ENCODE peak calls at places on chromosome 15, in six cellular contexts. C, L, Z, J, R and K are unnamed samples.

GRCh38 chr15:58136731-58137130 is 1.4 kb upstream of the AQP9 start:
- DNase-seq in C (no peak), L (no peak), Z (no peak), J (no peak), R (peak; percentile 8), K (no peak)

GRCh38 chr15:75170711-75171341 is 30.9 kb upstream of the C15orf39 start:
- DNase-seq in C (no peak), L (no peak), Z (no peak), J (no peak), R (peak; percentile 34), K (no peak)

GRCh38 chr15:42650208-42651066 is 75.0 kb downstream of the STARD9 start:
- DNase-seq in C (no peak), L (peak; percentile 83), Z (peak; percentile 67), J (peak; percentile 68), R (peak; percentile 85), K (no peak)

GRCh38 chr15:70950953-70951352 is 58.3 kb downstream of the LRRC49 start:
- DNase-seq in C (no peak), L (no peak), Z (no peak), J (no peak), R (no peak), K (no peak)

GRCh38 chr15:98735895-98736617 is 87.7 kb downstream of the IGF1R start:
- DNase-seq in C (no peak), L (no peak), Z (peak; percentile 76), J (no peak), R (no peak), K (no peak)

GRCh38 chr15:56871180-56871579 is 47.3 kb upstream of the TCF12 start:
- DNase-seq in C (no peak), L (peak; percentile 76), Z (no peak), J (no peak), R (peak; percentile 85), K (no peak)

GRCh38 chr15:92612891-92613290 is 42.7 kb downstream of the FAM174B start:
- DNase-seq in C (no peak), L (no peak), Z (no peak), J (no peak), R (no peak), K (no peak)

GRCh38 chr15:70098170-70098460 is 398 bp upstream of the TLE3 start:
- DNase-seq in C (no peak), L (no peak), Z (no peak), J (no peak), R (no peak), K (no peak)

GRCh38 chr15:75177360-75178071 is 24.2 kb upstream of the C15orf39 start:
- DNase-seq in C (no peak), L (no peak), Z (no peak), J (no peak), R (no peak), K (no peak)

GRCh38 chr15:98155356-98155755 is 194.9 kb downstream of the ARRDC4 start:
- DNase-seq in C (no peak), L (no peak), Z (no peak), J (no peak), R (peak; percentile 33), K (no peak)

GRCh38 chr15:31335991-31336942 is 9.6 kb downstream of the KLF13 start:
- DNase-seq in C (no peak), L (no peak), Z (no peak), J (no peak), R (no peak), K (no peak)

GRCh38 chr15:77654975-77655374 is 22.3 kb upstream of the LINGO1 start:
- DNase-seq in C (no peak), L (no peak), Z (peak; percentile 64), J (no peak), R (no peak), K (no peak)

GRCh38 chr15:45425135-45425534 is 46.8 kb upstream of the GATM start:
- DNase-seq in C (no peak), L (peak; percentile 51), Z (no peak), J (no peak), R (peak; percentile 27), K (no peak)

GRCh38 chr15:68830141-68830540 is 9.4 kb upstream of the ANP32A start:
- DNase-seq in C (no peak), L (no peak), Z (no peak), J (no peak), R (no peak), K (no peak)

GRCh38 chr15:62976301-62976842 is 66.2 kb upstream of the TPM1 start:
- DNase-seq in C (no peak), L (peak; percentile 22), Z (no peak), J (no peak), R (peak; percentile 90), K (no peak)

GRCh38 chr15:69474846-69475455 is 22.3 kb downstream of the RPLP1 start:
- DNase-seq in C (no peak), L (no peak), Z (no peak), J (no peak), R (no peak), K (no peak)

GRCh38 chr15:80970018-80970657 is 19.5 kb downstream of the MESD start:
- DNase-seq in C (no peak), L (peak; percentile 74), Z (peak; percentile 66), J (peak; percentile 59), R (peak; percentile 69), K (no peak)

GRCh38 chr15:62600376-62600775 is 435.3 kb upstream of the C2CD4B start:
- DNase-seq in C (no peak), L (no peak), Z (no peak), J (no peak), R (no peak), K (no peak)

GRCh38 chr15:58212909-58213526 is 74.8 kb downstream of the AQP9 start:
- DNase-seq in C (no peak), L (peak; percentile 46), Z (peak; percentile 37), J (no peak), R (peak; percentile 44), K (no peak)

GRCh38 chr15:96366526-96366877 is 36.0 kb downstream of the NR2F2 start:
- DNase-seq in C (peak; percentile 69), L (no peak), Z (no peak), J (peak; percentile 11), R (no peak), K (no peak)

GRCh38 chr15:78203346-78204225 is 30.8 kb downstream of the ACSBG1 start:
- DNase-seq in C (no peak), L (no peak), Z (no peak), J (no peak), R (no peak), K (peak; percentile 60)

GRCh38 chr15:99437315-99438221 is 128.2 kb upstream of the MEF2A start:
- DNase-seq in C (no peak), L (no peak), Z (peak; percentile 3), J (no peak), R (no peak), K (peak; percentile 65)

GRCh38 chr15:47599806-47600205 is 117.5 kb upstream of the SEMA6D start:
- DNase-seq in C (no peak), L (no peak), Z (no peak), J (no peak), R (no peak), K (no peak)
- TF ChIP-seq CTCF in C (no peak), L (no peak), Z (no peak), J (no peak), R (no peak), K (no peak)

GRCh38 chr15:60478633-60479360 is at the start of gene ICE2:
- DNase-seq in C (peak; percentile 99), L (peak; percentile 96), Z (peak; percentile 96), J (peak; percentile 87), R (peak; percentile 94), K (peak; percentile 95)
- TF ChIP-seq CTCF in C (no peak), L (no peak), Z (no peak), J (peak; percentile 1), R (no peak), K (peak; percentile 25)

DNA sequence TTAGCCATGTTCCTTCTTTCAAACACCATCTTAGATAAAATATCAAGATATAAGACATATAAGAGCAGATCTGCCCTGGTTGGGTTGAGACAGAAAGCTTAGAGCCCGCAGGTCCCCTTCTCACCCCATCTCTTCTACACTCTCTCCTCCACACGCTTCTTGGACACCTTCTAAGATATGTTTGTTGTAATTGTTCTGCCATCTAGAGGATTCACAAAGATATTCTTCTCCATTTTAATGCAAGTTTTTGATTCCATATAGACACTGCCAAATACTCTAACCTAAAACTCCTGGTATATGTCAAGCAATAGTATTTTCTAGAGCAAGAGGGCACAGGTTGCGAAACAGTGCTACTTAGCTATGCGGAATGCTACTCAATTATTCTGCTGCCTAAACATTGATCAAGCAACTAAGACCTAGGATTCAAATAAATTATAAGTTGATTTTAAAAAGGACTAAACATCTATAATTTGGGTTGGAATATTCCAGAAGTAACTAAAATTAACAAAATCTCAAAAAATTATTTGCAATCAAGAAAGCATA is 6.8 kb downstream of the CHRM5 start:
- DNase-seq in C (no peak), L (no peak), Z (no peak), J (no peak), R (no peak), K (no peak)
- TF ChIP-seq CTCF in C (no peak), L (no peak), Z (no peak), J (no peak), R (no peak), K (no peak)

GRCh38 chr15:64683378-64683777 is 92.0 kb downstream of the RBPMS2 start:
- DNase-seq in C (no peak), L (no peak), Z (no peak), J (no peak), R (no peak), K (no peak)

GRCh38 chr15:64685230-64685886 is 90.0 kb downstream of the RBPMS2 start:
- DNase-seq in C (no peak), L (no peak), Z (no peak), J (no peak), R (no peak), K (no peak)

GRCh38 chr15:64678126-64678819 is 97.1 kb downstream of the RBPMS2 start:
- DNase-seq in C (no peak), L (no peak), Z (no peak), J (no peak), R (no peak), K (no peak)

GRCh38 chr15:64682255-64682654 is 93.1 kb downstream of the RBPMS2 start:
- DNase-seq in C (no peak), L (no peak), Z (no peak), J (no peak), R (no peak), K (no peak)

DNA sequence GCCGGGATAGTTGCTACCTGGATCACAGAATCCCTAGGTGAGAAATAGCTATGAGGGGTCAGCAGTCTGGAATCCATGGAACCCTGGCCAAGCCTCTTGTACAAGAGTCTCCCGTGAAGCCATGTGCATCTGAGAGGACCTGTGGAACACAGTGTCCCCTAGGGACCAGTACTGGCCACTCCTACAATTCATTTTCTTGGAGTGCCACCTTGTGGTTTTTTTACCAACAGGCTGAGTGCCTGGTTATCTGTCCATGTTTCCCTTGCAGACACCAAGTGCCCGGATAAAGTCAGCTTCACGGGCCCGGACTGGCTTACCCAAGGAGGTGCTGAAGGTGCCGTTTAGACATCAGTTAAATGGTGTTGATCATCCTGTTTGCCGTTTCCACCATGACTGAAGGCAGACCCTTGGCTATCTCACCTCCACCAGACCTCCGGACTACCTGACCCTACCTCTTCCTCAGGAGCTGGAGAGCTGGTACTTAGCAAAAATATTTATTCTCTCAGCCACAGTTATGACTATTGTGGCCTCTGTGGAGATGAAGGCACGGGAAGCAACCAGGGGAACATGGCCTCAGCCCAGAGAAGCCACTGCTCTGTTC is 93.9 kb downstream of the RBPMS2 start:
- DNase-seq in C (no peak), L (peak; percentile 69), Z (peak; percentile 80), J (peak; percentile 51), R (peak; percentile 58), K (no peak)
- TF ChIP-seq CTCF in C (peak; percentile 66), L (peak; percentile 73), Z (peak; percentile 88), J (peak; percentile 26), R (peak; percentile 55), K (peak; percentile 78)

GRCh38 chr15:73866881-73867410 is 6.4 kb upstream of the TBC1D21 start:
- DNase-seq in C (no peak), L (no peak), Z (no peak), J (no peak), R (no peak), K (peak; percentile 44)
- TF ChIP-seq CTCF in C (no peak), L (no peak), Z (peak; percentile 20), J (no peak), R (no peak), K (no peak)